ENCODE peak calls at places on chromosomes 5 and 9, in ten cellular contexts. E is brain microvascular endothelial cell, M is fibroblast of lung, U is psoas muscle, T is A549, H is gastrocnemius medialis, C is AG04450, R is PC-9, I is endodermal cell, P is pancreas. L is an unnamed sample.

GRCh38 chr5:6715758-6716633 is 2.8 kb downstream of the TENT4A start:
- DNase-seq in E (no peak), M (no peak), U (no peak), T (no peak), H (peak), C (no peak), R (no peak), I (no peak), P (no peak), L (no peak)

GRCh38 chr5:170681013-170681433 is 102.5 kb upstream of the GABRP start:
- DNase-seq in E (peak), M (peak), U (no peak), T (peak), H (no peak), C (no peak), R (no peak), I (peak), P (peak), L (no peak)

GRCh38 chr9:126932871-126933321 is 18.3 kb downstream of the RALGPS1 start:
- DNase-seq in E (no peak), M (no peak), U (no peak), T (no peak), H (no peak), C (no peak), R (no peak), I (peak), P (no peak), L (no peak)

GRCh38 chr5:23419115-23419514 is 88.3 kb upstream of the PRDM9 start:
- DNase-seq in E (no peak), M (no peak), U (no peak), T (peak), H (no peak), C (no peak), R (peak), I (no peak), P (no peak), L (no peak)

GRCh38 chr9:130860458-130861316 is 25.6 kb downstream of the ABL1 start:
- DNase-seq in E (peak), M (peak), U (peak), T (no peak), H (peak), C (peak), R (peak), I (no peak), P (no peak), L (peak)

GRCh38 chr9:91795500-91796241 is 154.4 kb downstream of the ROR2 start:
- DNase-seq in E (no peak), M (peak), U (no peak), T (no peak), H (no peak), C (no peak), R (no peak), I (peak), P (no peak), L (no peak)

GRCh38 chr5:1652873-1653707 is 129.3 kb upstream of the LPCAT1 start:
- DNase-seq in E (no peak), M (no peak), U (no peak), T (no peak), H (no peak), C (no peak), R (no peak), I (peak), P (no peak), L (no peak)

GRCh38 chr5:53403291-53403690 is 77.1 kb upstream of the FST start:
- DNase-seq in E (peak), M (peak), U (no peak), T (no peak), H (no peak), C (no peak), R (no peak), I (no peak), P (no peak), L (no peak)

GRCh38 chr5:91850031-91850430 is 466.9 kb upstream of the ARRDC3 start:
- DNase-seq in E (peak), M (peak), U (no peak), T (no peak), H (no peak), C (no peak), R (no peak), I (no peak), P (no peak), L (no peak)

GRCh38 chr9:70411930-70412677 is 2.4 kb downstream of the KLF9 start:
- DNase-seq in E (peak), M (peak), U (peak), T (no peak), H (peak), C (no peak), R (peak), I (peak), P (peak), L (peak)

GRCh38 chr9:117706421-117707150 is 2.4 kb downstream of the TLR4 start:
- DNase-seq in E (no peak), M (peak), U (no peak), T (no peak), H (no peak), C (no peak), R (no peak), I (no peak), P (no peak), L (no peak)

GRCh38 chr5:56607074-56607473 is 208.3 kb upstream of the MAP3K1 start:
- DNase-seq in E (no peak), M (peak), U (no peak), T (no peak), H (no peak), C (no peak), R (no peak), I (no peak), P (no peak), L (no peak)

GRCh38 chr5:108945094-108945493 is 197.4 kb downstream of the FER start:
- DNase-seq in E (no peak), M (no peak), U (no peak), T (no peak), H (no peak), C (no peak), R (no peak), I (no peak), P (no peak), L (no peak)

GRCh38 chr9:130839237-130840111 is 4.4 kb downstream of the ABL1 start:
- DNase-seq in E (no peak), M (no peak), U (no peak), T (no peak), H (no peak), C (no peak), R (no peak), I (no peak), P (no peak), L (no peak)

GRCh38 chr5:145499483-145499882 is 335.7 kb downstream of the PRELID2 start:
- DNase-seq in E (peak), M (peak), U (no peak), T (no peak), H (no peak), C (no peak), R (no peak), I (no peak), P (no peak), L (peak)

GRCh38 chr9:33443047-33443446 is 4.3 kb downstream of the AQP3 start:
- DNase-seq in E (no peak), M (no peak), U (peak), T (no peak), H (no peak), C (no peak), R (peak), I (no peak), P (no peak), L (no peak)

GRCh38 chr5:173326501-173326960 is 1.7 kb downstream of the STC2 start:
- DNase-seq in E (peak), M (peak), U (no peak), T (no peak), H (no peak), C (peak), R (peak), I (peak), P (no peak), L (peak)

GRCh38 chr5:9545959-9546851 is at the start of gene SEMA5A:
- DNase-seq in E (peak), M (peak), U (peak), T (no peak), H (peak), C (no peak), R (peak), I (peak), P (peak), L (no peak)

GRCh38 chr9:100472725-100473261 is at the start of gene TMEFF1:
- DNase-seq in E (no peak), M (peak), U (peak), T (peak), H (no peak), C (no peak), R (peak), I (peak), P (peak), L (peak)

GRCh38 chr5:82387041-82387818 is 109.1 kb upstream of the RPS23 start:
- DNase-seq in E (peak), M (peak), U (no peak), T (peak), H (no peak), C (no peak), R (no peak), I (no peak), P (no peak), L (peak)

GRCh38 chr9:137740311-137740710 is 121.5 kb downstream of the EHMT1 start:
- DNase-seq in E (peak), M (peak), U (no peak), T (no peak), H (no peak), C (peak), R (no peak), I (peak), P (no peak), L (peak)

GRCh38 chr5:125059255-125060050 is 313.0 kb upstream of the ZNF608 start:
- DNase-seq in E (peak), M (peak), U (no peak), T (no peak), H (no peak), C (no peak), R (no peak), I (no peak), P (no peak), L (peak)

GRCh38 chr9:129894106-129894823 is 59.0 kb downstream of the USP20 start:
- DNase-seq in E (no peak), M (no peak), U (no peak), T (no peak), H (no peak), C (no peak), R (no peak), I (no peak), P (no peak), L (no peak)

GRCh38 chr5:123090641-123091257 is 1.7 kb downstream of the PRDM6 start:
- DNase-seq in E (no peak), M (no peak), U (no peak), T (no peak), H (no peak), C (no peak), R (no peak), I (peak), P (peak), L (no peak)

GRCh38 chr5:173778784-173779304 is 109.3 kb upstream of the CPEB4 start:
- DNase-seq in E (peak), M (no peak), U (no peak), T (no peak), H (no peak), C (peak), R (no peak), I (no peak), P (no peak), L (no peak)

GRCh38 chr5:10736354-10736753 is 24.7 kb downstream of the DAP start:
- DNase-seq in E (no peak), M (no peak), U (no peak), T (no peak), H (no peak), C (no peak), R (no peak), I (no peak), P (no peak), L (no peak)

GRCh38 chr5:170752257-170753215 is 31.0 kb upstream of the GABRP start:
- DNase-seq in E (no peak), M (no peak), U (no peak), T (no peak), H (no peak), C (no peak), R (peak), I (peak), P (no peak), L (peak)

GRCh38 chr9:97682242-97682641 is 14.9 kb downstream of the XPA start:
- DNase-seq in E (no peak), M (no peak), U (no peak), T (no peak), H (no peak), C (no peak), R (no peak), I (no peak), P (no peak), L (no peak)

GRCh38 chr9:4020747-4021296 is 279.0 kb downstream of the GLIS3 start:
- DNase-seq in E (no peak), M (no peak), U (no peak), T (no peak), H (no peak), C (no peak), R (no peak), I (no peak), P (no peak), L (no peak)

GRCh38 chr5:135667662-135668061 is 88.9 kb upstream of the CXCL14 start:
- DNase-seq in E (no peak), M (no peak), U (no peak), T (no peak), H (no peak), C (no peak), R (no peak), I (no peak), P (no peak), L (no peak)

GRCh38 chr5:14209836-14210235 is 66.7 kb downstream of the TRIO start:
- DNase-seq in E (no peak), M (no peak), U (no peak), T (no peak), H (no peak), C (no peak), R (no peak), I (no peak), P (no peak), L (no peak)

GRCh38 chr9:132773093-132773492 is 102.8 kb downstream of the GTF3C4 start:
- DNase-seq in E (no peak), M (no peak), U (no peak), T (no peak), H (no peak), C (no peak), R (no peak), I (peak), P (no peak), L (no peak)

GRCh38 chr5:30112842-30113241 is 1080.6 kb upstream of the CDH6 start:
- DNase-seq in E (no peak), M (peak), U (no peak), T (no peak), H (no peak), C (no peak), R (no peak), I (no peak), P (no peak), L (no peak)

GRCh38 chr9:79012561-79012960 is 559.2 kb upstream of the TLE4 start:
- DNase-seq in E (peak), M (peak), U (no peak), T (no peak), H (no peak), C (no peak), R (no peak), I (no peak), P (no peak), L (peak)

GRCh38 chr9:9912459-9912858 is 700.3 kb downstream of the PTPRD start:
- DNase-seq in E (peak), M (no peak), U (no peak), T (no peak), H (no peak), C (no peak), R (no peak), I (no peak), P (no peak), L (no peak)

GRCh38 chr5:137312060-137312459 is 187.1 kb downstream of the SPOCK1 start:
- DNase-seq in E (no peak), M (no peak), U (no peak), T (no peak), H (no peak), C (no peak), R (no peak), I (peak), P (no peak), L (no peak)

GRCh38 chr9:22739712-22740111 is 293.1 kb downstream of the DMRTA1 start:
- DNase-seq in E (no peak), M (no peak), U (no peak), T (no peak), H (no peak), C (no peak), R (no peak), I (no peak), P (no peak), L (no peak)
- H3K4me3 ChIP-seq in E (no peak), M (no peak), U (no peak), T (no peak), H (no peak), C (no peak), R (no peak), I (no peak), P (no peak), L (no peak)

GRCh38 chr9:12774861-12775367 is at the start of gene LURAP1L:
- DNase-seq in E (peak), M (peak), U (no peak), T (peak), H (peak), C (peak), R (peak), I (peak), P (no peak), L (peak)
- H3K27ac ChIP-seq in E (peak), M (peak), U (peak), T (peak), H (peak), C (peak), R (peak), I (no peak), P (peak), L (peak)

DNA sequence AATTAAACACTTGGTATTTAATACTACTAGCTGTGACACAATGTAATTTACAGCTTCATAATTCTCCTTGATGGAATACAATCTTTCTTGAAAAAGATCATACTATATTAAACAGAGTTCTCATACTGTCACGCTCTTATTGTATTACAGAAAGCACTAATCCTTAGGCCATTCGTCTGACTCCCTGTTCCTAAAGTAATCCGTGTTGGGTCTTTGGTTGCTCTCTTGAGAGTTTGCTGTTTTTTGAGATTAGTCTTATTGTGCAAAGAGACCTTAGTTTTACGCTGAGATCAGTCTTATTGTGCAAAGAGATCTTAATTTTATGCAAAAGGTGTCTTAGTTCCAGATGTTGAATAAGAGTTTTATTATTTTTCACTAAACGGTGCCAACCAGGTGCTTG is 190.6 kb downstream of the ISL1 start:
- DNase-seq in E (no peak), M (no peak), U (no peak), T (no peak), H (no peak), C (no peak), R (no peak), I (no peak), P (no peak), L (no peak)
- H3K4me3 ChIP-seq in E (no peak), M (no peak), U (no peak), T (no peak), H (no peak), C (no peak), R (no peak), I (no peak), P (no peak), L (no peak)

DNA sequence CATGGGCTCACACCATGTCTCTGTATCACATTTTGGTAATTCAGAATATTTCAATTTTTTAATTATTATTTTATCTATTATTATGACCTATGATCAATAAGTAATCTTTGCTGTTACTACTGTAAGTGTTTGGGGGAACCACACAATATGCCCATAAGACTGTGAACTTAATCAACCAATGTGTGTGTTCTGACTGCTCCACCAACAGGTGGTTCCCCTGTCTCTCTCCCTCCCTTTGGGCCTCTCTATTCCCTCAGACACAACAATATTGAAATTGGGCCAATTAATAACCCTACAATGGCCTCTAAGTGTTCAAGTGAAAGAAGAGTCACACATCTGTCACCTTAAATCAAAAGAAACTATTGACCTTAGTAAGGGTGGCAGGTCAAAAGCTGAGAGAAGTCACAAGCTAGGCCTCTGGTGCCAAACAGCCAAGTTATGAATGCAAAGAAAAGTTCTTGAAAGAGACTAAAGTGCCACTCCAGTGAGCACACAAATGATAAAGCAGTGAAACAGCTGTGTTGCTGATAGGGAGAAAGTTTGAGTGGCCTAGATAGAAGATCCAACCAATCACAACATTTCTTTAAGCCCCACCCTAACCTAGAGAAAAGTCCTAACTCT is 88.8 kb downstream of the DEPDC1B start:
- DNase-seq in E (no peak), M (no peak), U (no peak), T (no peak), H (no peak), C (no peak), R (no peak), I (no peak), P (no peak), L (peak)
- H3K27ac ChIP-seq in E (no peak), M (no peak), U (no peak), T (no peak), H (no peak), C (no peak), R (no peak), I (no peak), P (no peak), L (peak)

GRCh38 chr5:77281969-77282336 is 71.5 kb downstream of the PDE8B start:
- DNase-seq in E (no peak), M (no peak), U (no peak), T (no peak), H (no peak), C (no peak), R (no peak), I (no peak), P (no peak), L (no peak)
- H3K4me3 ChIP-seq in E (no peak), M (no peak), U (no peak), T (no peak), H (no peak), C (no peak), R (no peak), I (no peak), P (no peak), L (no peak)